ENCODE peak calls at places on chromosomes 7 and 10, in six cellular contexts. F is activated CD8-positive, alpha-beta memory T cell treated with anti-CD3 and anti-CD28 coated beads, Interleukin-2, amount 50 U/mL, for 4 hours; X is lung; Q is T-helper 2 cell; K is GM23338; Y is AG10803. J is an unnamed sample.

GRCh38 chr7:144738708-144739314 is 97.0 kb downstream of the TPK1 start:
- DNase-seq in F (no peak), X (no peak), Q (no peak), K (peak), Y (peak), J (no peak)

GRCh38 chr7:81484266-81484665 is 285.6 kb downstream of the HGF start:
- DNase-seq in F (no peak), X (no peak), Q (no peak), K (peak), Y (peak), J (no peak)

GRCh38 chr10:3754727-3755439 is 30.1 kb downstream of the KLF6 start:
- DNase-seq in F (no peak), X (no peak), Q (no peak), K (no peak), Y (peak), J (no peak)

GRCh38 chr7:132742152-132742551 is 165.9 kb upstream of the PLXNA4 start:
- DNase-seq in F (no peak), X (peak), Q (no peak), K (no peak), Y (peak), J (no peak)

GRCh38 chr7:112898432-112899290 is 108.5 kb upstream of the TMEM168 start:
- DNase-seq in F (no peak), X (peak), Q (no peak), K (peak), Y (peak), J (no peak)

GRCh38 chr10:116608683-116609594 is 11.8 kb upstream of the PNLIPRP2 start:
- DNase-seq in F (no peak), X (no peak), Q (no peak), K (peak), Y (no peak), J (peak)

GRCh38 chr7:132441935-132442334 is 134.3 kb downstream of the PLXNA4 start:
- DNase-seq in F (no peak), X (no peak), Q (no peak), K (no peak), Y (no peak), J (no peak)

GRCh38 chr10:23530079-23530478 is 91.2 kb downstream of the OTUD1 start:
- DNase-seq in F (no peak), X (no peak), Q (no peak), K (no peak), Y (peak), J (no peak)

GRCh38 chr7:82528577-82529305 is 85.2 kb upstream of the CACNA2D1 start:
- DNase-seq in F (no peak), X (no peak), Q (no peak), K (no peak), Y (no peak), J (no peak)

GRCh38 chr7:47354831-47355541 is 226.9 kb downstream of the TNS3 start:
- DNase-seq in F (no peak), X (no peak), Q (no peak), K (no peak), Y (no peak), J (no peak)

GRCh38 chr7:38335490-38336135 is 62.2 kb upstream of the TARP start:
- DNase-seq in F (peak), X (peak), Q (peak), K (peak), Y (peak), J (no peak)

GRCh38 chr10:87691515-87692070 is 31.9 kb downstream of the PAPSS2 start:
- DNase-seq in F (no peak), X (no peak), Q (no peak), K (no peak), Y (no peak), J (no peak)

GRCh38 chr7:130141858-130142653 is 63.1 kb downstream of the TMEM209 start:
- DNase-seq in F (no peak), X (no peak), Q (no peak), K (no peak), Y (no peak), J (no peak)

GRCh38 chr7:113099284-113099919 is 12.8 kb upstream of the GPR85 start:
- DNase-seq in F (no peak), X (no peak), Q (no peak), K (peak), Y (no peak), J (no peak)

GRCh38 chr10:506451-507354 is 182.8 kb downstream of the DIP2C start:
- DNase-seq in F (no peak), X (no peak), Q (no peak), K (peak), Y (no peak), J (peak)

GRCh38 chr7:8277394-8277982 is 15.5 kb upstream of the ICA1 start:
- DNase-seq in F (no peak), X (no peak), Q (no peak), K (peak), Y (no peak), J (no peak)

GRCh38 chr7:11343818-11344413 is 370.2 kb downstream of the PHF14 start:
- DNase-seq in F (no peak), X (no peak), Q (no peak), K (peak), Y (peak), J (no peak)

GRCh38 chr10:36171546-36171945 is 529.5 kb upstream of the FZD8 start:
- DNase-seq in F (no peak), X (no peak), Q (no peak), K (peak), Y (peak), J (no peak)

GRCh38 chr7:133265821-133266220 is 12.9 kb downstream of the EXOC4 start:
- DNase-seq in F (no peak), X (no peak), Q (no peak), K (no peak), Y (no peak), J (no peak)

J was measured in chondrocyte.